ENCODE peak calls at places on chromosomes 11 and 22, in five cellular contexts. One of them, this sample, is unnamed. For H3K4me1, the result is how much of the 10 kb centered on the place peaks cover.

GRCh38 chr11:33598426-33599069 is 102.1 kb downstream of the C11orf91 start:
- DNase-seq in neural progenitor cell: peak
- DNase-seq in GM12878: no peak
- DNase-seq in CD8-positive, alpha-beta T cell: no peak
- DNase-seq in colonic mucosa: no peak
- DNase-seq in this sample: no peak

GRCh38 chr11:12108875-12109453 is 1.4 kb upstream of the MICAL2 start:
- DNase-seq in neural progenitor cell: no peak
- DNase-seq in GM12878: no peak
- DNase-seq in CD8-positive, alpha-beta T cell: no peak
- DNase-seq in colonic mucosa: no peak
- DNase-seq in this sample: no peak

GRCh38 chr11:109247071-109247470 is 174.9 kb upstream of the C11orf87 start:
- DNase-seq in neural progenitor cell: no peak
- DNase-seq in GM12878: no peak
- DNase-seq in CD8-positive, alpha-beta T cell: no peak
- DNase-seq in colonic mucosa: no peak
- DNase-seq in this sample: no peak

GRCh38 chr22:49317369-49317768 is 510.3 kb downstream of the BRD1 start:
- DNase-seq in neural progenitor cell: no peak
- DNase-seq in GM12878: no peak
- DNase-seq in CD8-positive, alpha-beta T cell: no peak
- DNase-seq in colonic mucosa: no peak
- DNase-seq in this sample: no peak

GRCh38 chr22:49214976-49215375 is 612.7 kb downstream of the BRD1 start:
- DNase-seq in neural progenitor cell: no peak
- DNase-seq in GM12878: no peak
- DNase-seq in CD8-positive, alpha-beta T cell: no peak
- DNase-seq in colonic mucosa: peak
- DNase-seq in this sample: no peak

GRCh38 chr11:86671386-86672006 is 920 bp downstream of the ME3 start:
- DNase-seq in neural progenitor cell: peak
- DNase-seq in GM12878: no peak
- DNase-seq in CD8-positive, alpha-beta T cell: no peak
- DNase-seq in colonic mucosa: peak
- DNase-seq in this sample: no peak

GRCh38 chr11:130523609-130524008 is 75.2 kb downstream of the ADAMTS15 start:
- DNase-seq in neural progenitor cell: no peak
- DNase-seq in GM12878: no peak
- DNase-seq in CD8-positive, alpha-beta T cell: no peak
- DNase-seq in colonic mucosa: no peak
- DNase-seq in this sample: no peak

GRCh38 chr11:60222141-60222540 is 20.8 kb downstream of the MS4A4E start:
- DNase-seq in neural progenitor cell: no peak
- DNase-seq in GM12878: no peak
- DNase-seq in CD8-positive, alpha-beta T cell: no peak
- DNase-seq in colonic mucosa: no peak
- DNase-seq in this sample: no peak

GRCh38 chr11:95736268-95737208 is 53.0 kb downstream of the FAM76B start:
- DNase-seq in neural progenitor cell: no peak
- DNase-seq in GM12878: no peak
- DNase-seq in CD8-positive, alpha-beta T cell: no peak
- DNase-seq in colonic mucosa: no peak
- DNase-seq in this sample: no peak

GRCh38 chr11:122743949-122744876 is 88.7 kb downstream of the UBASH3B start:
- DNase-seq in neural progenitor cell: no peak
- DNase-seq in GM12878: peak
- DNase-seq in CD8-positive, alpha-beta T cell: peak
- DNase-seq in colonic mucosa: peak
- DNase-seq in this sample: peak

GRCh38 chr22:30869996-30870395 is 98.6 kb downstream of the MORC2 start:
- DNase-seq in neural progenitor cell: no peak
- DNase-seq in GM12878: no peak
- DNase-seq in CD8-positive, alpha-beta T cell: no peak
- DNase-seq in colonic mucosa: no peak
- DNase-seq in this sample: no peak

GRCh38 chr22:24437820-24438328 is 10.5 kb downstream of the ADORA2A start:
- DNase-seq in neural progenitor cell: no peak
- DNase-seq in GM12878: peak
- DNase-seq in CD8-positive, alpha-beta T cell: no peak
- DNase-seq in colonic mucosa: no peak
- DNase-seq in this sample: no peak

GRCh38 chr11:95641506-95641905 is 148.1 kb downstream of the FAM76B start:
- DNase-seq in neural progenitor cell: no peak
- DNase-seq in GM12878: peak
- DNase-seq in CD8-positive, alpha-beta T cell: peak
- DNase-seq in colonic mucosa: no peak
- DNase-seq in this sample: no peak

GRCh38 chr11:1083621-1084551 is 9.2 kb downstream of the MUC2 start:
- DNase-seq in neural progenitor cell: no peak
- DNase-seq in GM12878: no peak
- DNase-seq in CD8-positive, alpha-beta T cell: no peak
- DNase-seq in colonic mucosa: no peak
- DNase-seq in this sample: no peak

GRCh38 chr11:59029490-59029889 is 56.6 kb upstream of the GLYATL1B start:
- DNase-seq in neural progenitor cell: no peak
- DNase-seq in GM12878: no peak
- DNase-seq in CD8-positive, alpha-beta T cell: no peak
- DNase-seq in colonic mucosa: no peak
- DNase-seq in this sample: no peak

GRCh38 chr11:58003036-58003435 is 20.6 kb upstream of the OR9Q1 start:
- DNase-seq in neural progenitor cell: no peak
- DNase-seq in GM12878: no peak
- DNase-seq in CD8-positive, alpha-beta T cell: no peak
- DNase-seq in colonic mucosa: no peak
- DNase-seq in this sample: no peak
- H3K4me1 ChIP-seq in neural progenitor cell: under half
- H3K4me1 ChIP-seq in GM12878: under half
- H3K4me1 ChIP-seq in CD8-positive, alpha-beta T cell: under half
- H3K4me1 ChIP-seq in colonic mucosa: under half
- H3K4me1 ChIP-seq in this sample: under half

GRCh38 chr11:68338041-68338800 is 25.8 kb downstream of the LRP5 start:
- DNase-seq in neural progenitor cell: no peak
- DNase-seq in GM12878: no peak
- DNase-seq in CD8-positive, alpha-beta T cell: no peak
- DNase-seq in colonic mucosa: no peak
- DNase-seq in this sample: no peak

GRCh38 chr11:68340003-68340767 is 27.8 kb downstream of the LRP5 start:
- DNase-seq in neural progenitor cell: no peak
- DNase-seq in GM12878: peak
- DNase-seq in CD8-positive, alpha-beta T cell: peak
- DNase-seq in colonic mucosa: no peak
- DNase-seq in this sample: peak

GRCh38 chr11:68341557-68342458 is 29.4 kb downstream of the LRP5 start:
- DNase-seq in neural progenitor cell: no peak
- DNase-seq in GM12878: no peak
- DNase-seq in CD8-positive, alpha-beta T cell: no peak
- DNase-seq in colonic mucosa: no peak
- DNase-seq in this sample: no peak

GRCh38 chr11:68342459-68343158 is 30.2 kb downstream of the LRP5 start:
- DNase-seq in neural progenitor cell: peak
- DNase-seq in GM12878: no peak
- DNase-seq in CD8-positive, alpha-beta T cell: no peak
- DNase-seq in colonic mucosa: no peak
- DNase-seq in this sample: no peak

DNA sequence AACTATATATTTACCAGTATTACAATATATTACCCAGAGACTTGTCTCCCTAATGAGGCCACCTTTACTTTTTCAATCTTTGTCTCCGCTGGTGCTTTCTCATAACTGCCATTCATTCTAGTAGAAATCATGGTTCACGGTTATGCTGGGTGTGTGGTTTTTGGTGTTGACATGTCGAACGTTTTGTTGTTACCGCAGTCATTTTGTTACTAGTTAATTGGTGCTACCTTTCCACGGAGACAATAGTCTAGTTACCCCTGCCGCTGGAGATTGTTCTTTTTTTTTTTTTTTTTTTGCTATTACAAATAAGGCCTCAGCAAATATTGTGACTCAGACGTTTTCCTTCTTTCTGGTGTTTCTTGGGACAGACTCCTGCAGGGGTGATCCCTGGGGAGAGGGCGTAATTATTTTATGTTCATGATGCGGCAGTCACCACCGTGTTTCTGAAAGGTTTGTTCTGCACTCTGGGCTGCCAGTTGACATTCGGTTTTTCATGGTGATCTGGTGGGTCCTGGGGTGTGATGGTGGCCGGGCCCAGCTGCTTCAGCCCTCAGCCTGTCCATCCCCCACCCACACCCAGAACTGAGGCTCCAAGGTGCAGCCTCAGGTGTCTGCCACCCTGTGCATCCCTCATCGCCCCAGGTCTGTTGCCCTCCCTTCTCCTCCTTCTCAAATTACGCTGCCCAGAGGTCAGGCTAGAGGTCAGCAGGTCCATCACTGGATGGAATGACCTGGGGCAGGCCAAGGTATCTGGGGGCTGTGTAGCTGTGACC is 28.6 kb downstream of the LRP5 start:
- DNase-seq in neural progenitor cell: no peak
- DNase-seq in GM12878: peak
- DNase-seq in CD8-positive, alpha-beta T cell: no peak
- DNase-seq in colonic mucosa: no peak
- DNase-seq in this sample: peak
- H3K4me3 ChIP-seq in neural progenitor cell: no peak
- H3K4me3 ChIP-seq in GM12878: no peak
- H3K4me3 ChIP-seq in CD8-positive, alpha-beta T cell: no peak
- H3K4me3 ChIP-seq in colonic mucosa: no peak
- H3K4me3 ChIP-seq in this sample: no peak

GRCh38 chr11:73158356-73159051 is 16.4 kb upstream of the FCHSD2 start:
- DNase-seq in neural progenitor cell: no peak
- DNase-seq in GM12878: no peak
- DNase-seq in CD8-positive, alpha-beta T cell: no peak
- DNase-seq in colonic mucosa: no peak
- DNase-seq in this sample: no peak

GRCh38 chr11:73156686-73157085 is 14.6 kb upstream of the FCHSD2 start:
- DNase-seq in neural progenitor cell: no peak
- DNase-seq in GM12878: no peak
- DNase-seq in CD8-positive, alpha-beta T cell: no peak
- DNase-seq in colonic mucosa: no peak
- DNase-seq in this sample: no peak

GRCh38 chr11:73157141-73158010 is 15.3 kb upstream of the FCHSD2 start:
- DNase-seq in neural progenitor cell: no peak
- DNase-seq in GM12878: no peak
- DNase-seq in CD8-positive, alpha-beta T cell: no peak
- DNase-seq in colonic mucosa: no peak
- DNase-seq in this sample: no peak

GRCh38 chr11:73159981-73160777 is 18.1 kb upstream of the FCHSD2 start:
- DNase-seq in neural progenitor cell: no peak
- DNase-seq in GM12878: no peak
- DNase-seq in CD8-positive, alpha-beta T cell: no peak
- DNase-seq in colonic mucosa: no peak
- DNase-seq in this sample: no peak

GRCh38 chr11:73159297-73159696 is 17.2 kb upstream of the FCHSD2 start:
- DNase-seq in neural progenitor cell: no peak
- DNase-seq in GM12878: no peak
- DNase-seq in CD8-positive, alpha-beta T cell: no peak
- DNase-seq in colonic mucosa: no peak
- DNase-seq in this sample: no peak
- H3K4me1 ChIP-seq in neural progenitor cell: under half
- H3K4me1 ChIP-seq in GM12878: half or more
- H3K4me1 ChIP-seq in CD8-positive, alpha-beta T cell: under half
- H3K4me1 ChIP-seq in colonic mucosa: under half
- H3K4me1 ChIP-seq in this sample: under half

DNA sequence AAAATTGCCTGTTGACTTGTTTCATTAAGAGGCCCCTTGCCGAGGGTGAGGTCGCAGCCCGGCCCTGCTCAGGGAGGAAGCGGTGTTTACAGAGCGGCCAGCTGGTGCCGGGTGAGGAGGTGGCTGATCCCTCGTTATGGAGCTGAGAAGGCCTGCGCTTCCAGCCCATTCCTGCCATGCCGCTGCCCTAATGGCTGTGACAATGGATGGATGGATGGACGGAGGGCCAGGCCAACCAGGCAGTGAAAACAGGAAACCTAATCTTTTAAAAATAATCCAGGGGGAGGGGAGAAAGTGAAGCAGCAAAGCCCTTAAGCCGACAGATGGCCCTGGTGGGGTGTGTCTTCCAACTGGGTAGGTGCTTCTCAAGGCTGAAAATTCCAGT is 38.5 kb downstream of the BCR start:
- DNase-seq in neural progenitor cell: peak
- DNase-seq in GM12878: no peak
- DNase-seq in CD8-positive, alpha-beta T cell: no peak
- DNase-seq in colonic mucosa: peak
- DNase-seq in this sample: no peak
- H3K4me3 ChIP-seq in neural progenitor cell: no peak
- H3K4me3 ChIP-seq in GM12878: peak
- H3K4me3 ChIP-seq in CD8-positive, alpha-beta T cell: peak
- H3K4me3 ChIP-seq in colonic mucosa: no peak
- H3K4me3 ChIP-seq in this sample: peak

GRCh38 chr11:77102246-77103210 is at the start of gene OMP:
- DNase-seq in neural progenitor cell: no peak
- DNase-seq in GM12878: no peak
- DNase-seq in CD8-positive, alpha-beta T cell: no peak
- DNase-seq in colonic mucosa: no peak
- DNase-seq in this sample: no peak

GRCh38 chr11:77103319-77103718 is 679 bp downstream of the OMP start:
- DNase-seq in neural progenitor cell: no peak
- DNase-seq in GM12878: no peak
- DNase-seq in CD8-positive, alpha-beta T cell: no peak
- DNase-seq in colonic mucosa: no peak
- DNase-seq in this sample: no peak

GRCh38 chr11:77106321-77106720 is 3.7 kb downstream of the OMP start:
- DNase-seq in neural progenitor cell: no peak
- DNase-seq in GM12878: no peak
- DNase-seq in CD8-positive, alpha-beta T cell: no peak
- DNase-seq in colonic mucosa: peak
- DNase-seq in this sample: no peak

GRCh38 chr11:77106759-77107158 is 4.1 kb downstream of the OMP start:
- DNase-seq in neural progenitor cell: no peak
- DNase-seq in GM12878: no peak
- DNase-seq in CD8-positive, alpha-beta T cell: no peak
- DNase-seq in colonic mucosa: no peak
- DNase-seq in this sample: no peak

DNA sequence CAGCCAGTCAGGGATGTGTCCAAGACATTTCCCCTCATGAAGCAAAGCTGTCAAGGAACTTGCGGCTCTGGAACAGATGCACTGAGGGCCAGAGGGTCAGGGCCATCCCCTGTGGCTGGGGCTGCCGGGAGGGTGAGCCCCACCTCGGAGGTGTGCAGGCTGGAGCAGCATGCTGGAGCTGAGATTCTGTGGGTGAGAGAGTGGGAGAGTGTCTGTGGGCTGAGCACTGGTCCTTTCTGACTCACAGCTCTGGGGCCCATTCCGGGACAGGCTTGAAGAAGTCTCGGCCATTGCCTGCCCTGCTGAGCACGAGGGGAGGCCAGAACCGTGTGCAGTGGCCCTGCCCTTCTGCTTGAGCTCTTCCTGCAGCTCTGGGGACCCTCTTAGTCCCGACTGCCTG is 2.1 kb downstream of the OMP start:
- DNase-seq in neural progenitor cell: no peak
- DNase-seq in GM12878: no peak
- DNase-seq in CD8-positive, alpha-beta T cell: no peak
- DNase-seq in colonic mucosa: no peak
- DNase-seq in this sample: no peak
- H3K4me1 ChIP-seq in neural progenitor cell: under half
- H3K4me1 ChIP-seq in GM12878: under half
- H3K4me1 ChIP-seq in CD8-positive, alpha-beta T cell: under half
- H3K4me1 ChIP-seq in colonic mucosa: under half
- H3K4me1 ChIP-seq in this sample: under half

GRCh38 chr11:116596346-116597260 is 176.2 kb downstream of the BUD13 start:
- DNase-seq in neural progenitor cell: no peak
- DNase-seq in GM12878: no peak
- DNase-seq in CD8-positive, alpha-beta T cell: no peak
- DNase-seq in colonic mucosa: no peak
- DNase-seq in this sample: no peak
- H3K4me3 ChIP-seq in neural progenitor cell: no peak
- H3K4me3 ChIP-seq in GM12878: no peak
- H3K4me3 ChIP-seq in CD8-positive, alpha-beta T cell: no peak
- H3K4me3 ChIP-seq in colonic mucosa: no peak
- H3K4me3 ChIP-seq in this sample: no peak

This sample was measured in CD8-positive, alpha-beta memory T cell.